ENCODE peak calls at places on chromosome 1, in eight cellular contexts. N, K, R, S, W, P, B and H are unnamed samples.

GRCh38 chr1:9269078-9269501 is 23.6 kb upstream of the SPSB1 start:
- DNase-seq in N (no peak), K (peak), R (no peak), S (no peak), W (no peak), P (no peak), B (no peak), H (no peak)

GRCh38 chr1:67213164-67213563 is 46.9 kb downstream of the IL23R start:
- DNase-seq in N (peak), K (peak), R (no peak), S (peak), W (peak), P (no peak), B (peak), H (no peak)

GRCh38 chr1:224438989-224439388 is 4.4 kb upstream of the WDR26 start:
- DNase-seq in N (no peak), K (no peak), R (no peak), S (no peak), W (no peak), P (no peak), B (no peak), H (no peak)

GRCh38 chr1:7954683-7955082 is 6.8 kb upstream of the PARK7 start:
- DNase-seq in N (no peak), K (no peak), R (no peak), S (no peak), W (no peak), P (no peak), B (no peak), H (no peak)

GRCh38 chr1:154730986-154731489 is 123.1 kb upstream of the ADAR start:
- DNase-seq in N (peak), K (peak), R (no peak), S (no peak), W (peak), P (no peak), B (no peak), H (no peak)

GRCh38 chr1:28267633-28268032 is 8.3 kb downstream of the SESN2 start:
- DNase-seq in N (no peak), K (peak), R (no peak), S (no peak), W (no peak), P (no peak), B (no peak), H (no peak)

GRCh38 chr1:58763214-58763613 is 20.6 kb downstream of the JUN start:
- DNase-seq in N (peak), K (peak), R (no peak), S (no peak), W (peak), P (no peak), B (no peak), H (no peak)

GRCh38 chr1:59266180-59266926 is 30.5 kb upstream of the FGGY start:
- DNase-seq in N (no peak), K (no peak), R (no peak), S (peak), W (no peak), P (no peak), B (no peak), H (no peak)

GRCh38 chr1:54543729-54544496 is 4.1 kb upstream of the ACOT11 start:
- DNase-seq in N (peak), K (peak), R (no peak), S (peak), W (peak), P (no peak), B (peak), H (no peak)

GRCh38 chr1:164694505-164694904 is 135.5 kb downstream of the PBX1 start:
- DNase-seq in N (no peak), K (no peak), R (no peak), S (no peak), W (no peak), P (no peak), B (no peak), H (no peak)